ENCODE peak calls at places on chromosomes 16 and 17, in four cellular contexts. One of them, this sample, is unnamed.

GRCh38 chr16:85370881-85371651 is 242.1 kb upstream of the GSE1 start:
- DNase-seq in GM13977: no peak
- DNase-seq in AG04450: no peak
- DNase-seq in glutamatergic neuron: no peak
- DNase-seq in this sample: peak

GRCh38 chr17:75845058-75845711 is 981 bp upstream of the UNC13D start:
- DNase-seq in AG04450: no peak
- DNase-seq in GM13977: peak
- DNase-seq in glutamatergic neuron: peak
- DNase-seq in this sample: peak

GRCh38 chr16:27385398-27385797 is 16.6 kb upstream of the IL21R start:
- DNase-seq in AG04450: no peak
- DNase-seq in GM13977: no peak
- DNase-seq in glutamatergic neuron: no peak
- DNase-seq in this sample: no peak

GRCh38 chr17:82228278-82228841 is 482 bp upstream of the SLC16A3 start:
- DNase-seq in GM13977: peak
- DNase-seq in AG04450: no peak
- DNase-seq in glutamatergic neuron: no peak
- DNase-seq in this sample: peak

GRCh38 chr17:16937431-16937830 is 34.5 kb downstream of the TNFRSF13B start:
- DNase-seq in GM13977: no peak
- DNase-seq in glutamatergic neuron: no peak
- DNase-seq in AG04450: no peak
- DNase-seq in this sample: no peak

GRCh38 chr17:51739245-51739886 is 419.1 kb downstream of the CA10 start:
- DNase-seq in GM13977: no peak
- DNase-seq in AG04450: no peak
- DNase-seq in glutamatergic neuron: no peak
- DNase-seq in this sample: no peak

GRCh38 chr16:77443834-77444460 is 9.1 kb upstream of the ADAMTS18 start:
- DNase-seq in GM13977: no peak
- DNase-seq in glutamatergic neuron: no peak
- DNase-seq in AG04450: no peak
- DNase-seq in this sample: no peak

GRCh38 chr17:74545456-74546230 is at the start of gene CD300C:
- DNase-seq in glutamatergic neuron: no peak
- DNase-seq in AG04450: no peak
- DNase-seq in GM13977: no peak
- DNase-seq in this sample: no peak

GRCh38 chr17:76791053-76791980 is 53.4 kb downstream of the MFSD11 start:
- DNase-seq in AG04450: no peak
- DNase-seq in GM13977: peak
- DNase-seq in glutamatergic neuron: no peak
- DNase-seq in this sample: no peak

GRCh38 chr17:30113213-30113612 is 3.4 kb upstream of the NSRP1 start:
- DNase-seq in glutamatergic neuron: no peak
- DNase-seq in AG04450: no peak
- DNase-seq in GM13977: no peak
- DNase-seq in this sample: no peak

GRCh38 chr16:55367796-55368195 is 43.8 kb downstream of the IRX6 start:
- DNase-seq in GM13977: no peak
- DNase-seq in AG04450: no peak
- DNase-seq in glutamatergic neuron: no peak
- DNase-seq in this sample: no peak

GRCh38 chr16:84933774-84934571 is 77.4 kb downstream of the ZDHHC7 start:
- DNase-seq in GM13977: no peak
- DNase-seq in glutamatergic neuron: no peak
- DNase-seq in AG04450: no peak
- DNase-seq in this sample: no peak

GRCh38 chr16:476039-476438 is 50.6 kb downstream of the RAB11FIP3 start:
- DNase-seq in GM13977: no peak
- DNase-seq in AG04450: no peak
- DNase-seq in glutamatergic neuron: no peak
- DNase-seq in this sample: no peak

GRCh38 chr17:30422171-30422570 is 43.4 kb downstream of the CPD start:
- DNase-seq in glutamatergic neuron: no peak
- DNase-seq in GM13977: no peak
- DNase-seq in AG04450: no peak
- DNase-seq in this sample: no peak

GRCh38 chr16:72291531-72291981 is 119.6 kb upstream of the PMFBP1 start:
- DNase-seq in GM13977: no peak
- DNase-seq in AG04450: peak
- DNase-seq in glutamatergic neuron: no peak
- DNase-seq in this sample: no peak

GRCh38 chr16:58855291-58855823 is 121.2 kb upstream of the GOT2 start:
- DNase-seq in glutamatergic neuron: no peak
- DNase-seq in AG04450: no peak
- DNase-seq in GM13977: no peak
- DNase-seq in this sample: no peak

GRCh38 chr16:50679266-50679665 is 1.8 kb downstream of the SNX20 start:
- DNase-seq in GM13977: no peak
- DNase-seq in AG04450: no peak
- DNase-seq in glutamatergic neuron: no peak
- DNase-seq in this sample: no peak

GRCh38 chr17:21418446-21419298 is 42.5 kb downstream of the KCNJ12 start:
- DNase-seq in glutamatergic neuron: no peak
- DNase-seq in GM13977: no peak
- DNase-seq in AG04450: no peak
- DNase-seq in this sample: no peak

GRCh38 chr17:16662936-16663335 is 9.3 kb upstream of the ZNF624 start:
- DNase-seq in AG04450: no peak
- DNase-seq in GM13977: no peak
- DNase-seq in glutamatergic neuron: no peak
- DNase-seq in this sample: no peak

GRCh38 chr17:5948811-5949210 is 121.4 kb upstream of the WSCD1 start:
- DNase-seq in GM13977: no peak
- DNase-seq in glutamatergic neuron: no peak
- DNase-seq in AG04450: no peak
- DNase-seq in this sample: no peak

GRCh38 chr17:77358801-77359716 is 218.3 kb downstream of the SEC14L1 start:
- DNase-seq in AG04450: no peak
- DNase-seq in GM13977: no peak
- DNase-seq in glutamatergic neuron: no peak
- DNase-seq in this sample: no peak

GRCh38 chr16:68079616-68080344 is 5.4 kb upstream of the NFATC3 start:
- DNase-seq in GM13977: no peak
- DNase-seq in glutamatergic neuron: no peak
- DNase-seq in AG04450: no peak
- DNase-seq in this sample: peak

GRCh38 chr17:4998027-4998665 is 396 bp downstream of the KIF1C start:
- DNase-seq in glutamatergic neuron: peak
- DNase-seq in AG04450: no peak
- DNase-seq in GM13977: peak
- DNase-seq in this sample: peak

GRCh38 chr16:4586297-4586696 is 28.4 kb downstream of the UBALD1 start:
- DNase-seq in glutamatergic neuron: peak
- DNase-seq in AG04450: no peak
- DNase-seq in GM13977: no peak
- DNase-seq in this sample: no peak

GRCh38 chr17:17737938-17738894 is 57.0 kb downstream of the RAI1 start:
- DNase-seq in GM13977: no peak
- DNase-seq in AG04450: no peak
- DNase-seq in glutamatergic neuron: no peak
- DNase-seq in this sample: peak

GRCh38 chr17:27502526-27503324 is 46.5 kb downstream of the KSR1 start:
- DNase-seq in glutamatergic neuron: no peak
- DNase-seq in GM13977: no peak
- DNase-seq in AG04450: peak
- DNase-seq in this sample: no peak

GRCh38 chr17:1644493-1645206 is 882 bp downstream of the SCARF1 start:
- DNase-seq in GM13977: peak
- DNase-seq in glutamatergic neuron: no peak
- DNase-seq in AG04450: no peak
- DNase-seq in this sample: no peak

GRCh38 chr17:66920965-66921364 is 43.5 kb upstream of the CACNG4 start:
- DNase-seq in glutamatergic neuron: no peak
- DNase-seq in GM13977: no peak
- DNase-seq in AG04450: no peak
- DNase-seq in this sample: no peak

GRCh38 chr17:70610161-70610560 is 440.8 kb downstream of the KCNJ2 start:
- DNase-seq in glutamatergic neuron: no peak
- DNase-seq in AG04450: no peak
- DNase-seq in GM13977: no peak
- DNase-seq in this sample: no peak

GRCh38 chr17:71902931-71903506 is 217.8 kb upstream of the SOX9 start:
- DNase-seq in GM13977: no peak
- DNase-seq in AG04450: no peak
- DNase-seq in glutamatergic neuron: no peak
- DNase-seq in this sample: no peak

DNA sequence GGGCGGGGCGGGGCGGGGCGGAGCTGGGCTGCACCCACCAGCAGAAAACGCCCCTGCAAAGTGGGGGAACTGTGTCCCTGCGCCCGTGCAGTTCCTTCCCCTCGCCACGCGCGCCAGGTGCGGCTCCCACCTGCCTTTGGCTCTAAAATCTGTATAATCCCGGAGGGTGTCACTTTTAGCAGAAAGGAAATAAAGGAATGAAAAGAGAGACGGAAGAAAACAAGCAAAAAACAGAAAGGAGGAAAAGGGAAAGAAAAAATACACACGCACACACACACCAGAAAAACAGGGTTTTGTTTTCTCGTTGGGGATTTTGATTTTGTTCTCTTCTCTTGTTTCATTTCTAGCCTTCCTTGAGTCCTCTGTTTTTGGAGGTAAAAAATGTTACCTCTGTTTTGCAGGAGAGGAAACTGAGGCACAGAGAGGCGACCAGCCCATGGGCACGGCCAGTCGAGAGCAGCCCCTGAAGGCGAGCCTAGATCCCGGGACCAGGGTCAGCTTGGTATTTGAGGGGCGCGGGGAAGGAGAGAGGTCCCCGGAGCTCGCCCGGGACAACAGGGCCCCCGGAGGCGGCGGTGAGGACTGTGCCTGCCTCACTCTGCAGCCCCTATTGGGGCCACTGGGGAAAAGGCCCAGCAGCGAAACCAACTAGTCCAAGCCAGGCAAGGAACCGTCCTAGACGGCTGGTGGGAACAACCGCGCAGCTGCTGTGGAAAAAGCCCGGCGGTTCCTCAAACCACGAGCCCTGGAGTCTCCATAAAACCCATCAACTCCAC is 594 bp upstream of the CARHSP1 start:
- DNase-seq in AG04450: no peak
- DNase-seq in glutamatergic neuron: peak
- DNase-seq in GM13977: no peak
- DNase-seq in this sample: peak
- TF ChIP-seq CTCF in AG04450: no peak
- TF ChIP-seq CTCF in glutamatergic neuron: no peak
- TF ChIP-seq CTCF in GM13977: no peak
- TF ChIP-seq CTCF in this sample: no peak

DNA sequence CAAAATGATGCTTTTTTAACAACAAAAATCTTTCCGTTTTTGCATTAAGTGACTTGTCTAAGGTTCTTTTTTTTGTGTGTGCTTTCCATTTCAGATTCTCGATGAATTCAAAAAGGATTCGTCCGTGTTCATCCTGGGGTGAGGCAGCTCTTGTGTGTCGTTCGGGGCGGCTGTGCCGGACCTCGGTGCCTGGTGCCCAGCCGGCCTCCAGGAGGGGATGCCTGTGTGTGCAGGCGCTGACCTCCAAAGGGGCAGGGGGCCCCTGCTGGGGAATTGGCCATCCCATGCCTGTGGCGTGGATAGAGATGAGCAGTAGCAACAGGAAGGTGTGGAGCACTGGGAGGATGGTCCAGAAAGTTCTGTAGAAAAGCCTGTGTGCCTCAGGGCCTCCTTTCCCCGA is 101.7 kb downstream of the PLCG2 start:
- DNase-seq in glutamatergic neuron: no peak
- DNase-seq in GM13977: no peak
- DNase-seq in AG04450: no peak
- DNase-seq in this sample: no peak
- TF ChIP-seq CTCF in glutamatergic neuron: no peak
- TF ChIP-seq CTCF in GM13977: no peak
- TF ChIP-seq CTCF in AG04450: no peak
- TF ChIP-seq CTCF in this sample: no peak

DNA sequence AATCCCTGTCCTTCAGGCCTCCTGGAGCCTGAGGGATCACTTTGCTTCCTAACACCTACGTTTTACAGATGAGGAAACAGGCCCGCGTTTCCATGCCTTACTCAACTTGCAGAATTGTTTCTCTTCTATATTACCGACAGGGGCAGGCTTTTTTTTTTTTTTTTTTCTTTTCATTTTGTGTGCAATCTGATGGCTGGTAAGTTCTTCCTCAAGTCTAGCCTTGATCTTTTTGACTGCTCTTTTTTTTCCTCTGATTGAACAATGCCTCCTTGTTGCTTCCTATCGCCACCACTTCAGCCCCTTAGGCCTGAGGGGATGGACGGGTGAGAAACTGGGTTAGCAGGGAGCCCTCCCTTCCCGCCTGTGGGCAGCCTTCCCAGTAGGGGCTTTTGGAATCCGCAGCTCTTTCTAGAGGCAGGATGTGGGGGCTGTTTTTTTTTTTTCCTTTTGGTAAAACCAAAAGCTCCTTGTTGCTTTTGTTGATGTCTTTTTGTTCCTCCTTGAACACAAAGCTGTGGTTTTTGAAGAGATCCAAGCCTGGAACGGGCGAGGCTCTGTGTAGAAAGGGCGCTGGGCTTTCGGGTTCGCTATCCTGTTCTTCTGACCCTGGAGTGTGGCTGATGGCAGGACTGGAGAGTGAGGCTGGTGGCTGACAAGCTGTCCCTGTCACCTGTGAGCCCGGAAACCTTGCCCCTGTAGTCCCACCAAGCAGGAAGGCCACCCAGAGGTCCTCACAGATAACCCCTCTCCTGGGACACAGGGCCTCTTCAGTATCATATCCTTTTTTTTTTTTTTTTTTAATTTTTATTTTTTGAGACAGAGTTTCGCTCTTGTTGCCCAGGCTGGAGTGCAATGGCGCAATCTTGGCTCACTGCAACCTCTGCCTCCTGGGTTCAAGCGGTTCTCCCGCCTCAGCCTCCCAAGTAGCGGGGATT is 14.0 kb downstream of the LASP1 start:
- DNase-seq in AG04450: no peak
- DNase-seq in glutamatergic neuron: no peak
- DNase-seq in GM13977: no peak
- DNase-seq in this sample: no peak
- TF ChIP-seq CTCF in AG04450: peak
- TF ChIP-seq CTCF in glutamatergic neuron: no peak
- TF ChIP-seq CTCF in GM13977: no peak
- TF ChIP-seq CTCF in this sample: no peak

DNA sequence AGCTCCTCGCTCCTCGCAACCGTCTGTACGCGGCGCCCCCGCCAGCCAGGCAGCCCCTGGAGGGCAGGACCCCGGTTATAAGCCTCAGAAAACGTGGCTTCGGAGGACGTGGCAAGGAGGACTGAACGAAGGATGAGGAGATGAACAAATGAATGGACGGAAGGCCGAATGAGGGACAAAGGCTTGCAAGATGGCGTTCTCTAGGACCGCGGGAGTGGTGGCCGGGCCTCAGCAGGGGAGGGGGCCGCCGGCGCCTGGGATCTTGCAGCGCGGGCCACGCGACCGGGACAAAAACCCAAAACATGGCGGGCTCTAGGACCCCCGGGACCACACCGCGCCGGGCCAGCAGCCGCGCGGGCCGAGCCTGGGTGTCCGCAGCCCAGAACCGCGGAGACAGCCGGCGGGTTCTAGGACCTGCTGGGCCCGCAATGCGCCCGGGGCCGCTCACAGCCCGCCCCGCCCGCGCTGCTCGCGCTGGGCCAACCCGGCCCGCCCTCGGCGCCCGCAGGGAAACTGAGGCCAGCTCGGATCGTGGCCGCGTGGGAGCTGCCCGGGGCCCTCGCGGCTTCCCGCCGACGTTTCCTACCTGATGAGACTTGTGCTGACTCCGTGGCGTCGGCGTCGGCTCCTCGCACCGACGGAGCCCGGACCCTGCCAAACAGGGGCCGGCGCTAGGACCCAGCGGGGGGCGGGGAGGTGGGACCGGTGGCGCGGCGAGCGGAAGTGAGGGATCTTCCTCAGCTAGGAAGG is 792 bp downstream of the ZNF668 start:
- DNase-seq in GM13977: peak
- DNase-seq in glutamatergic neuron: peak
- DNase-seq in AG04450: peak
- DNase-seq in this sample: peak
- TF ChIP-seq CTCF in GM13977: no peak
- TF ChIP-seq CTCF in glutamatergic neuron: no peak
- TF ChIP-seq CTCF in AG04450: no peak
- TF ChIP-seq CTCF in this sample: no peak

This sample was measured in nephron progenitor cell.